ENCODE peak calls at places on chromosomes 6 and 20, in six cellular contexts. B is GM20000; Y is NCI-H1092; V is KG1; M is WTC11; K is activated CD4-positive, alpha-beta T cell treated with anti-CD3 and anti-CD28 coated beads, Interleukin-2, amount 50 U/mL, for 24 hours. S is an unnamed sample.

GRCh38 chr20:18224968-18225568 is 63.3 kb upstream of the ZNF133 start:
- DNase-seq in B (no peak), Y (no peak), V (no peak), M (no peak), K (no peak), S (no peak)

GRCh38 chr6:167225903-167226508 is 65.1 kb upstream of the UNC93A start:
- DNase-seq in B (no peak), Y (no peak), V (no peak), M (no peak), K (no peak), S (no peak)

GRCh38 chr20:46520540-46520939 is 7.2 kb upstream of the ZNF334 start:
- DNase-seq in B (no peak), Y (no peak), V (no peak), M (no peak), K (no peak), S (no peak)

GRCh38 chr6:159762681-159763293 is 942 bp downstream of the ACAT2 start:
- DNase-seq in B (peak; percentile 32), Y (no peak), V (no peak), M (no peak), K (no peak), S (peak; percentile 21)

GRCh38 chr20:1190847-1191246 is 6.1 kb upstream of the TMEM74B start:
- DNase-seq in B (no peak), Y (no peak), V (no peak), M (no peak), K (no peak), S (no peak)

GRCh38 chr6:36069573-36069972 is 42.0 kb downstream of the MAPK14 start:
- DNase-seq in B (no peak), Y (no peak), V (no peak), M (no peak), K (no peak), S (no peak)

GRCh38 chr20:9576695-9577094 is 62.3 kb downstream of the LAMP5 start:
- DNase-seq in B (no peak), Y (no peak), V (no peak), M (no peak), K (no peak), S (no peak)

GRCh38 chr20:60559462-60559861 is 601.2 kb downstream of the CDH26 start:
- DNase-seq in B (no peak), Y (no peak), V (no peak), M (peak; percentile 32), K (no peak), S (no peak)

GRCh38 chr20:50595988-50596693 is 86.0 kb downstream of the PTPN1 start:
- DNase-seq in B (no peak), Y (no peak), V (no peak), M (no peak), K (no peak), S (no peak)

GRCh38 chr6:91626935-91627334 is 1040.1 kb upstream of the MAP3K7 start:
- DNase-seq in B (no peak), Y (no peak), V (no peak), M (no peak), K (no peak), S (no peak)

S was measured in germinal center.